ENCODE peak calls at places on chromosome 13, in seven cellular contexts. U is cardiac muscle cell, Y is A549, T is GM23338, W is spleen, J is endodermal cell, I is breast epithelium. R is an unnamed sample.

GRCh38 chr13:105139380-105140285 is 1395.8 kb downstream of the EFNB2 start:
- DNase-seq in I (peak), W (peak), U (peak), J (peak), Y (peak), T (peak), R (no peak)

GRCh38 chr13:40058757-40059236 is 403.3 kb downstream of the COG6 start:
- DNase-seq in I (no peak), W (no peak), U (peak), Y (no peak), J (no peak), T (no peak), R (no peak)

GRCh38 chr13:108269601-108270328 is at the start of gene TNFSF13B:
- DNase-seq in J (peak), W (peak), T (peak), Y (no peak), I (no peak), U (peak), R (no peak)

GRCh38 chr13:65292488-65292901 is 1937.6 kb downstream of the PCDH9 start:
- DNase-seq in J (peak), U (peak), Y (no peak), I (no peak), W (no peak), T (peak), R (peak)

GRCh38 chr13:103291226-103291625 is 225.0 kb upstream of the SLC10A2 start:
- DNase-seq in T (no peak), U (no peak), W (no peak), I (no peak), J (no peak), Y (no peak), R (no peak)

GRCh38 chr13:44032801-44033200 is 153.1 kb downstream of the LACC1 start:
- DNase-seq in Y (no peak), W (no peak), T (no peak), U (no peak), J (no peak), I (no peak), R (no peak)

GRCh38 chr13:76803831-76804230 is 82.4 kb downstream of the KCTD12 start:
- DNase-seq in I (no peak), W (no peak), J (no peak), Y (no peak), U (no peak), T (no peak), R (no peak)

GRCh38 chr13:113058129-113058987 is 47.2 kb upstream of the F7 start:
- DNase-seq in T (no peak), W (peak), J (no peak), U (no peak), I (no peak), Y (no peak), R (no peak)

GRCh38 chr13:109155301-109155761 is 525.9 kb downstream of the MYO16 start:
- DNase-seq in T (no peak), I (no peak), Y (no peak), U (peak), W (no peak), J (no peak), R (peak)

GRCh38 chr13:48511621-48512232 is 21.2 kb downstream of the RCBTB2 start:
- DNase-seq in I (no peak), U (no peak), W (no peak), T (no peak), Y (no peak), J (no peak), R (no peak)

GRCh38 chr13:99415851-99416331 is 85.4 kb upstream of the TM9SF2 start:
- DNase-seq in W (no peak), U (no peak), I (no peak), J (no peak), T (no peak), Y (no peak), R (no peak)

GRCh38 chr13:105327727-105328126 is 1207.7 kb downstream of the EFNB2 start:
- DNase-seq in W (no peak), I (no peak), J (no peak), Y (no peak), U (no peak), T (no peak), R (no peak)

GRCh38 chr13:41345165-41345920 is 34.3 kb downstream of the NAA16 start:
- DNase-seq in U (no peak), Y (no peak), T (no peak), W (no peak), J (no peak), I (no peak), R (no peak)

GRCh38 chr13:48156466-48156865 is 61.6 kb upstream of the MED4 start:
- DNase-seq in Y (no peak), J (peak), W (peak), T (peak), U (no peak), I (no peak), R (no peak)

GRCh38 chr13:22198001-22198400 is 527.1 kb downstream of the FGF9 start:
- DNase-seq in T (no peak), J (no peak), U (no peak), W (no peak), I (no peak), Y (no peak), R (no peak)

GRCh38 chr13:95233026-95233635 is 68.1 kb downstream of the ABCC4 start:
- DNase-seq in W (no peak), U (no peak), T (no peak), J (no peak), I (no peak), Y (no peak), R (no peak)

GRCh38 chr13:47826481-47826880 is 174.6 kb downstream of the SUCLA2 start:
- DNase-seq in W (no peak), J (no peak), Y (no peak), U (peak), T (no peak), I (no peak), R (no peak)

GRCh38 chr13:110312669-110313031 is 5.6 kb downstream of the COL4A2 start:
- DNase-seq in W (no peak), I (peak), U (peak), T (no peak), Y (no peak), J (peak), R (no peak)

GRCh38 chr13:40665754-40666057 is 735 bp downstream of the FOXO1 start:
- DNase-seq in W (no peak), I (no peak), T (no peak), U (no peak), J (no peak), Y (peak), R (peak)

GRCh38 chr13:22428188-22428828 is 752.5 kb upstream of the SGCG start:
- DNase-seq in Y (no peak), T (no peak), W (no peak), J (no peak), U (peak), I (peak), R (no peak)

GRCh38 chr13:49248433-49249002 is 793 bp downstream of the CDADC1 start:
- DNase-seq in J (no peak), Y (peak), T (no peak), I (no peak), U (peak), W (no peak), R (peak)

GRCh38 chr13:111361873-111362648 is 41.6 kb downstream of the TEX29 start:
- DNase-seq in W (peak), J (no peak), I (no peak), Y (no peak), U (no peak), T (no peak), R (no peak)

GRCh38 chr13:59445812-59446211 is 717.9 kb downstream of the DIAPH3 start:
- DNase-seq in U (no peak), I (no peak), Y (no peak), W (no peak), J (no peak), T (peak), R (no peak)

GRCh38 chr13:100589178-100589725 is 663 bp upstream of the GGACT start:
- DNase-seq in I (no peak), W (no peak), T (no peak), J (no peak), U (no peak), Y (no peak), R (no peak)

GRCh38 chr13:44818428-44818827 is 170.8 kb downstream of the NUFIP1 start:
- DNase-seq in J (peak), W (no peak), I (no peak), Y (no peak), T (peak), U (peak), R (peak)

GRCh38 chr13:42478531-42479156 is 95.3 kb upstream of the TNFSF11 start:
- DNase-seq in I (no peak), T (peak), W (no peak), J (peak), Y (peak), U (peak), R (no peak)

GRCh38 chr13:90974249-90974954 is 373.1 kb upstream of the MIR17HG start:
- DNase-seq in J (no peak), Y (no peak), U (no peak), T (peak), I (no peak), W (no peak), R (no peak)
- H3K27ac ChIP-seq in J (no peak), Y (no peak), U (no peak), T (peak), I (no peak), W (no peak), R (no peak)

DNA sequence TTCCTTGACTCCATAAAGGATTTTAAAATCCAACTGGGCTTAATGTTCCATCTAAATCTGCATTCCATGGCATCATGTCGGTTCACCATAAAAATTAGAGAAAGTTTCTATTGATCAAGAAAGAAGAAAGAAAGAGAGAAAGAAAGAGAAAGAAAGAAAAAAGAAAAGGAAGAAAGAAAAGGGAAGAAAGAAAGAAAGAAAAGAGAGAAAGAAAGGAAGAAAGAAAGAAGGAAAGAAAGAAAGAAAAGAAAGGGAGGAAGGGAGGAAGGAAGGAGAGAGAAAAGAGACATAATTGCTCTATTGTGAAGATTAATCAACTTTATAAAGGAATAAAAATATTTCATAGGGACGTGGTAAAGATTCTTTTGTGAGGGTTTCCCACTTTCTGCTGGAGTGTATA is 329.2 kb downstream of the DLEU7 start:
- DNase-seq in W (no peak), J (no peak), U (no peak), I (no peak), Y (no peak), T (no peak), R (no peak)
- TF ChIP-seq CTCF in W (no peak), J (no peak), U (no peak), I (no peak), Y (no peak), T (no peak), R (no peak)

GRCh38 chr13:19586904-19587634 is 25.7 kb upstream of the TPTE2 start:
- DNase-seq in T (peak), I (no peak), W (peak), Y (no peak), J (no peak), U (peak), R (peak)
- H3K27ac ChIP-seq in T (no peak), I (no peak), W (no peak), Y (no peak), J (no peak), U (no peak), R (no peak)

GRCh38 chr13:25409938-25410337 is 38.2 kb downstream of the ATP8A2 start:
- DNase-seq in W (no peak), I (no peak), T (no peak), Y (no peak), J (no peak), U (no peak), R (no peak)
- TF ChIP-seq CTCF in W (no peak), I (no peak), T (no peak), Y (no peak), J (no peak), U (no peak), R (no peak)

GRCh38 chr13:20567881-20568528 is 1.0 kb downstream of the IFT88 start:
- DNase-seq in T (no peak), W (no peak), Y (no peak), J (no peak), I (no peak), U (no peak), R (no peak)
- H3K27ac ChIP-seq in T (peak), W (peak), Y (peak), J (peak), I (peak), U (peak), R (peak)

GRCh38 chr13:60959427-60959826 is 456.2 kb downstream of the PCDH20 start:
- DNase-seq in J (no peak), Y (no peak), W (no peak), T (no peak), I (no peak), U (no peak), R (peak)

DNA sequence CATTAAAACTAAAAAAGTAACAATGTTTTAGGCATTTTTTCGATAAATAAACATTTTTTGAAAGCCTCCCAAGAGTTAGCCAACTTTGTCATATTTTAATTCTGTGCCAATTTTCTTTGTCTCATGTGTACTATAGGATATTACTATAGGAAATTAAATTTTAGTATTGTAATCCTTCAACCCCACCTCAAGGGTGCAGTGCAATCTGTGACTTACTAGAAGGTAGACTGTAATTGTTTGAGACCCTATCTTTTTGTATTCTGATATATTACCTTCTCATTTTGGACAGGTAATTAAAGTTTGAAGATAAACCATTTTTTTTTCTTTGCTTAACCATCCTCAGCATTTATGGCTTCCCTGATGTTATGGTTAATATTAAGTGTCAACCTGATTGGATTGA is 457.8 kb downstream of the PCDH20 start:
- DNase-seq in W (no peak), J (no peak), Y (no peak), U (no peak), I (no peak), T (no peak), R (no peak)
- TF ChIP-seq CTCF in W (no peak), J (peak), Y (no peak), U (no peak), I (no peak), T (no peak), R (no peak)

GRCh38 chr13:114097504-114097892 is 34.9 kb downstream of the RASA3 start:
- DNase-seq in W (peak), J (no peak), I (no peak), T (no peak), U (no peak), Y (no peak), R (no peak)

GRCh38 chr13:114099191-114099590 is 33.2 kb downstream of the RASA3 start:
- DNase-seq in T (no peak), U (peak), Y (peak), J (peak), I (no peak), W (peak), R (no peak)

GRCh38 chr13:114099918-114100445 is 32.4 kb downstream of the RASA3 start:
- DNase-seq in W (no peak), I (no peak), J (peak), T (peak), Y (peak), U (peak), R (no peak)

GRCh38 chr13:114096811-114097503 is 35.5 kb downstream of the RASA3 start:
- DNase-seq in J (peak), W (peak), T (no peak), U (no peak), Y (no peak), I (no peak), R (no peak)

GRCh38 chr13:114097893-114098688 is 34.3 kb downstream of the RASA3 start:
- DNase-seq in W (peak), Y (no peak), J (peak), T (no peak), I (no peak), U (no peak), R (no peak)
- H3K27ac ChIP-seq in W (no peak), Y (peak), J (peak), T (peak), I (no peak), U (peak), R (peak)

DNA sequence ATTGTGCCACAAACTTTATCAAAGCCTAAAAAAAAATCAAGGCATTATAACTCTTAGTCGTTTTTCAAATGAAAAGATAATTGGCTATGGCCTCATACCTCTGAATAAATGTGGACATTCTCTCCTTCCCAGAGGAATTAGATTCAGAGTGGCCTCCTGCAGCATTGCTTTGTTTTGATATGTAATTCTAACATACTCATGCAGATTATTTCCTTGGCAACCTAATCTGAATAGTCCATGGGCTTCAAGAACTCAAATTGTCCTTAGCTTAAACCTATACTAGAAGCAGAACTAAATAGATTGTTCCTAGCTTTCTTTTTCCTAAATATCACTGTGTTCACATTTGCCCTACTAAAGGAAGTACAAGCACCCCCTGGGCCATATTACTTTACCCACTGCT is 1146.9 kb downstream of the OLFM4 start:
- DNase-seq in U (no peak), Y (no peak), J (no peak), W (no peak), I (no peak), T (peak), R (no peak)
- TF ChIP-seq CTCF in U (no peak), Y (no peak), J (no peak), W (no peak), I (no peak), T (no peak), R (no peak)